ENCODE peak calls at places on chromosomes 5 and 9, in six cellular contexts. N, Z, Q, R, U and M are unnamed samples.
A peak's percentile ranks its signal among the peaks of the same experiment; 100 is the strongest.

GRCh38 chr5:180631549-180632392 is 17.6 kb downstream of the FLT4 start:
- DNase-seq in Q (no peak), U (no peak), N (no peak), R (no peak), Z (no peak), M (no peak)

GRCh38 chr9:106934424-106934823 is 71.5 kb downstream of the ZNF462 start:
- DNase-seq in Q (no peak), N (no peak), U (no peak), Z (no peak), R (no peak), M (no peak)

GRCh38 chr5:28517691-28518090 is 1479.3 kb upstream of the CDH9 start:
- DNase-seq in Q (no peak), R (no peak), U (no peak), Z (no peak), N (no peak), M (no peak)

GRCh38 chr9:13445123-13445522 is 165.6 kb upstream of the MPDZ start:
- DNase-seq in R (no peak), U (no peak), N (no peak), Z (no peak), Q (no peak), M (no peak)

GRCh38 chr9:27726244-27727141 is 153.2 kb upstream of the C9orf72 start:
- DNase-seq in U (no peak), R (no peak), Q (peak; percentile 32), Z (peak; percentile 38), N (peak; percentile 59), M (peak; percentile 73)

GRCh38 chr5:134003957-134004625 is 684 bp downstream of the VDAC1 start:
- DNase-seq in U (no peak), Q (peak; percentile 54), N (peak; percentile 60), R (peak; percentile 15), Z (peak; percentile 55), M (no peak)

GRCh38 chr9:36930941-36931340 is 103.1 kb downstream of the PAX5 start:
- DNase-seq in R (no peak), U (no peak), Q (no peak), Z (no peak), N (no peak), M (no peak)

GRCh38 chr5:134007581-134008256 is 2.9 kb upstream of the VDAC1 start:
- DNase-seq in Z (no peak), R (no peak), Q (peak; percentile 53), U (no peak), N (no peak), M (no peak)

GRCh38 chr5:78497573-78498533 is 137.4 kb downstream of the SCAMP1 start:
- DNase-seq in U (no peak), Q (no peak), N (no peak), R (no peak), Z (no peak), M (no peak)

GRCh38 chr9:16002816-16003215 is 450.0 kb downstream of the CCDC171 start:
- DNase-seq in U (no peak), Q (no peak), N (no peak), Z (no peak), R (no peak), M (no peak)